ENCODE peak calls at places on chromosomes 2 and 18, in four cellular contexts. V, B, Q and Z are unnamed samples.

GRCh38 chr2:237414056-237414661 is at the start of gene COL6A3:
- DNase-seq in Q (no peak), V (no peak), B (peak), Z (peak)

GRCh38 chr2:55338268-55338667 is 69.2 kb upstream of the MTIF2 start:
- DNase-seq in B (no peak), V (no peak), Q (no peak), Z (no peak)

GRCh38 chr2:111116016-111116746 is 4.5 kb upstream of the BCL2L11 start:
- DNase-seq in V (no peak), Q (no peak), B (no peak), Z (no peak)

GRCh38 chr18:906416-907170 is 1.9 kb downstream of the ADCYAP1 start:
- DNase-seq in V (peak), B (no peak), Q (no peak), Z (no peak)

GRCh38 chr2:75896779-75897366 is 186.2 kb upstream of the GCFC2 start:
- DNase-seq in B (no peak), V (peak), Q (no peak), Z (no peak)

GRCh38 chr2:204665244-204665643 is 120.0 kb downstream of the PARD3B start:
- DNase-seq in V (no peak), Q (peak), B (peak), Z (peak)

GRCh38 chr2:180848393-180848792 is 132.0 kb upstream of the UBE2E3 start:
- DNase-seq in Q (no peak), B (no peak), V (no peak), Z (no peak)

GRCh38 chr18:3230401-3231334 is 10.9 kb upstream of the MYOM1 start:
- DNase-seq in V (no peak), Q (no peak), B (no peak), Z (no peak)

GRCh38 chr2:19021721-19022120 is 336.7 kb downstream of the OSR1 start:
- DNase-seq in V (no peak), Q (peak), B (peak), Z (no peak)

GRCh38 chr2:39755466-39755865 is 23.6 kb downstream of the THUMPD2 start:
- DNase-seq in V (no peak), B (no peak), Q (no peak), Z (no peak)

GRCh38 chr2:182522428-182522896 is 95.6 kb upstream of the PDE1A start:
- DNase-seq in B (no peak), Q (no peak), V (peak), Z (peak)

GRCh38 chr2:191167766-191168165 is 17.0 kb upstream of the STAT4 start:
- DNase-seq in V (no peak), Q (peak), B (no peak), Z (no peak)

GRCh38 chr2:236943841-236944513 is 141.7 kb upstream of the COPS8 start:
- DNase-seq in Q (no peak), V (no peak), B (no peak), Z (no peak)

GRCh38 chr2:118190365-118190916 is 102.2 kb downstream of the INSIG2 start:
- DNase-seq in B (no peak), V (no peak), Q (no peak), Z (no peak)

GRCh38 chr2:8303322-8303832 is 378.5 kb upstream of the ID2 start:
- DNase-seq in B (no peak), Q (no peak), V (no peak), Z (no peak)

GRCh38 chr2:210009106-210009505 is 6.7 kb downstream of the RPE start:
- DNase-seq in V (no peak), Q (no peak), B (no peak), Z (no peak)

GRCh38 chr2:223041527-223042109 is 10.4 kb upstream of the KCNE4 start:
- DNase-seq in B (peak), V (no peak), Q (peak), Z (peak)

GRCh38 chr2:66443183-66443976 is 8.5 kb downstream of the MEIS1 start:
- DNase-seq in V (no peak), B (no peak), Q (no peak), Z (no peak)

GRCh38 chr2:240701736-240702639 is 10.3 kb downstream of the AQP12A start:
- DNase-seq in Q (no peak), B (no peak), V (no peak), Z (no peak)

GRCh38 chr2:20012282-20013060 is at the start of gene MATN3:
- DNase-seq in Q (no peak), B (no peak), V (no peak), Z (peak)

GRCh38 chr18:25061345-25061744 is 290.6 kb downstream of the ZNF521 start:
- DNase-seq in V (peak), Q (no peak), B (no peak), Z (no peak)

GRCh38 chr2:24231461-24231881 is 56.6 kb downstream of the FAM228A start:
- DNase-seq in V (no peak), B (peak), Q (no peak), Z (no peak)

GRCh38 chr2:175874291-175874690 is 127.8 kb downstream of the LNPK start:
- DNase-seq in V (no peak), B (no peak), Q (no peak), Z (no peak)